ENCODE peak calls at places on chromosomes 1 and 21, in six cellular contexts. Z is HTR-8/SVneo; Q is mucosa of gallbladder; A is left ventricle myocardium superior; S is SHP77; R is stimulated activated CD4-positive, alpha-beta T cell treated with anti-CD3 and anti-CD28 coated beads, Interleukin-1b, Interleukin-23, amount 100 ng/mL, for 1 hour. P is an unnamed sample.

GRCh38 chr1:116324411-116324810 is 48.6 kb upstream of the ATP1A1 start:
- DNase-seq in Z (no peak), R (no peak), A (no peak), S (no peak), Q (no peak), P (peak)

GRCh38 chr1:29669488-29669871 is 433.2 kb downstream of the PTPRU start:
- DNase-seq in Q (no peak), A (no peak), S (no peak), Z (no peak), R (no peak), P (no peak)

GRCh38 chr1:81813691-81814090 is 13.0 kb downstream of the ADGRL2 start:
- DNase-seq in R (no peak), Z (no peak), S (no peak), Q (no peak), A (no peak), P (no peak)

GRCh38 chr1:44947060-44947773 is 39.2 kb downstream of the EIF2B3 start:
- DNase-seq in R (no peak), Z (no peak), Q (peak), A (peak), S (peak), P (no peak)

GRCh38 chr1:10253755-10254154 is 43.4 kb downstream of the KIF1B start:
- DNase-seq in R (no peak), S (no peak), Q (peak), Z (peak), A (no peak), P (no peak)

GRCh38 chr1:168488153-168488552 is 55.6 kb downstream of the XCL2 start:
- DNase-seq in R (no peak), S (peak), Q (no peak), A (peak), Z (no peak), P (peak)

GRCh38 chr1:17825273-17826164 is 70.4 kb downstream of the ACTL8 start:
- DNase-seq in R (no peak), Z (no peak), A (no peak), Q (no peak), S (no peak), P (peak)

GRCh38 chr1:61165402-61165801 is 83.0 kb downstream of the NFIA start:
- DNase-seq in S (no peak), A (no peak), R (no peak), Z (no peak), Q (no peak), P (no peak)

GRCh38 chr1:154433161-154433681 is 28.1 kb downstream of the IL6R start:
- DNase-seq in S (no peak), Z (no peak), A (no peak), Q (no peak), R (no peak), P (no peak)

GRCh38 chr1:12184008-12184681 is 17.4 kb downstream of the TNFRSF1B start:
- DNase-seq in A (peak), S (no peak), Q (peak), Z (peak), R (no peak), P (peak)

GRCh38 chr1:11650331-11650991 is 3.8 kb downstream of the FBXO2 start:
- DNase-seq in R (peak), A (peak), S (peak), Z (no peak), Q (peak), P (peak)

GRCh38 chr1:38153426-38154088 is 107.0 kb upstream of the POU3F1 start:
- DNase-seq in R (no peak), Z (no peak), S (no peak), Q (no peak), A (no peak), P (no peak)

GRCh38 chr1:212792396-212792908 is 758 bp downstream of the TATDN3 start:
- DNase-seq in Z (no peak), S (no peak), Q (no peak), R (no peak), A (no peak), P (no peak)

GRCh38 chr1:167555971-167556714 is 2.6 kb upstream of the CREG1 start:
- DNase-seq in Q (peak), A (peak), Z (peak), R (peak), S (peak), P (peak)

GRCh38 chr1:41322835-41323234 is 38.4 kb upstream of the FOXO6 start:
- DNase-seq in R (no peak), S (peak), Z (peak), A (peak), Q (no peak), P (peak)

GRCh38 chr1:78003070-78003751 is 1.5 kb upstream of the DNAJB4 start:
- DNase-seq in A (no peak), R (no peak), Q (no peak), S (peak), Z (no peak), P (no peak)

GRCh38 chr1:61842863-61843514 is 100.7 kb downstream of the PATJ start:
- DNase-seq in R (no peak), Z (no peak), S (no peak), Q (peak), A (no peak), P (no peak)

GRCh38 chr1:221714227-221715116 is 27.4 kb downstream of the DUSP10 start:
- DNase-seq in A (no peak), R (no peak), S (no peak), Q (no peak), Z (no peak), P (no peak)

GRCh38 chr1:93546162-93546863 is 98.4 kb downstream of the FNBP1L start:
- DNase-seq in R (no peak), S (no peak), A (no peak), Z (no peak), Q (no peak), P (no peak)

GRCh38 chr21:29077651-29078090 is 4.2 kb upstream of the CCT8 start:
- DNase-seq in R (no peak), A (no peak), Z (no peak), Q (peak), S (peak), P (no peak)

GRCh38 chr1:205536759-205537361 is 32.4 kb downstream of the CDK18 start:
- DNase-seq in Q (peak), Z (no peak), A (peak), S (no peak), R (no peak), P (peak)

GRCh38 chr1:165152727-165153126 is 203.8 kb downstream of the LMX1A start:
- DNase-seq in R (no peak), A (no peak), Q (no peak), Z (no peak), S (peak), P (no peak)

GRCh38 chr1:185835191-185835590 is 101.0 kb downstream of the HMCN1 start:
- DNase-seq in Z (no peak), S (no peak), A (no peak), R (no peak), Q (no peak), P (no peak)

GRCh38 chr1:181356505-181357340 is 126.6 kb upstream of the CACNA1E start:
- DNase-seq in Q (peak), S (no peak), Z (no peak), R (no peak), A (no peak), P (no peak)

GRCh38 chr1:61171346-61171745 is 89.0 kb downstream of the NFIA start:
- DNase-seq in A (no peak), S (no peak), R (no peak), Z (no peak), Q (no peak), P (no peak)

GRCh38 chr1:248373761-248374160 is 1.8 kb upstream of the OR2T6 start:
- DNase-seq in Q (no peak), Z (no peak), R (no peak), A (no peak), S (no peak), P (no peak)

GRCh38 chr1:179872558-179872957 is 5.0 kb downstream of the TOR1AIP2 start:
- DNase-seq in A (no peak), Z (no peak), R (no peak), S (no peak), Q (no peak), P (no peak)

GRCh38 chr1:100510441-100510840 is 27.5 kb upstream of the GPR88 start:
- DNase-seq in R (no peak), A (no peak), Q (no peak), Z (no peak), S (no peak), P (no peak)

GRCh38 chr1:164723296-164723731 is 164.3 kb downstream of the PBX1 start:
- DNase-seq in S (no peak), Q (no peak), A (no peak), Z (no peak), R (no peak), P (peak)

GRCh38 chr1:46037597-46037936 is 94.9 kb downstream of the PIK3R3 start:
- DNase-seq in R (no peak), S (no peak), Q (no peak), A (no peak), Z (no peak), P (no peak)

GRCh38 chr1:11692899-11693590 is 1.5 kb downstream of the DRAXIN start:
- DNase-seq in S (no peak), Z (peak), A (no peak), R (no peak), Q (no peak), P (no peak)

GRCh38 chr1:39657402-39657801 is 14.5 kb downstream of the NT5C1A start:
- DNase-seq in Q (no peak), Z (no peak), A (no peak), S (no peak), R (no peak), P (no peak)

GRCh38 chr1:98294127-98294526 is 367.4 kb upstream of the SNX7 start:
- DNase-seq in Z (no peak), R (no peak), S (no peak), Q (no peak), A (no peak), P (no peak)

GRCh38 chr21:20882462-20883415 is 115.5 kb upstream of the NCAM2 start:
- DNase-seq in S (peak), R (no peak), A (no peak), Z (peak), Q (peak), P (peak)

GRCh38 chr1:14037101-14037807 is 337.3 kb downstream of the PRDM2 start:
- DNase-seq in A (no peak), Z (no peak), R (no peak), S (peak), Q (no peak), P (no peak)

GRCh38 chr1:101178688-101179491 is 57.9 kb upstream of the S1PR1 start:
- DNase-seq in Z (no peak), S (no peak), Q (no peak), A (no peak), R (no peak), P (no peak)

GRCh38 chr21:35521293-35521692 is 472.2 kb upstream of the RUNX1 start:
- DNase-seq in Z (no peak), A (no peak), Q (no peak), R (no peak), S (no peak), P (no peak)

GRCh38 chr1:167059045-167059728 is 31.0 kb downstream of the GPA33 start:
- DNase-seq in Z (peak), Q (peak), R (peak), S (peak), A (peak), P (peak)

GRCh38 chr1:36369061-36369470 is 16.7 kb downstream of the STK40 start:
- DNase-seq in Z (no peak), Q (peak), S (peak), A (peak), R (peak), P (peak)

GRCh38 chr1:145926706-145927072 is 595 bp downstream of the RBM8A start:
- DNase-seq in S (peak), Z (no peak), R (peak), A (no peak), Q (no peak), P (no peak)